ENCODE peak calls at places on chromosomes 3 and 15, in nine cellular contexts. W is transverse colon; U is tibial artery; Z is CD8-positive, alpha-beta memory T cell; R is heart left ventricle; L is left ventricle myocardium inferior; V is uterus; J is psoas muscle; I is heart right ventricle. P is an unnamed sample.

GRCh38 chr3:106392905-106393304 is 524.1 kb upstream of the CBLB start:
- DNase-seq in W (no peak), U (no peak), Z (no peak), R (no peak), L (no peak), V (no peak), J (no peak), I (no peak), P (no peak)

GRCh38 chr3:143327388-143327787 is 207.8 kb downstream of the CHST2 start:
- DNase-seq in W (no peak), U (no peak), Z (no peak), R (no peak), L (no peak), V (no peak), J (no peak), I (no peak), P (no peak)

GRCh38 chr3:47347217-47347801 is 33.5 kb upstream of the PTPN23 start:
- DNase-seq in W (peak; percentile 18), U (no peak), Z (no peak), R (no peak), L (no peak), V (no peak), J (no peak), I (no peak), P (no peak)

GRCh38 chr3:194711913-194712312 is 26.2 kb downstream of the FAM43A start:
- DNase-seq in W (no peak), U (no peak), Z (no peak), R (peak; percentile 76), L (no peak), V (peak; percentile 39), J (peak; percentile 22), I (peak; percentile 74), P (no peak)

GRCh38 chr15:98154863-98155262 is 194.4 kb downstream of the ARRDC4 start:
- DNase-seq in W (no peak), U (no peak), Z (no peak), R (no peak), L (no peak), V (no peak), J (no peak), I (no peak), P (no peak)

GRCh38 chr3:16633948-16634347 is 28.7 kb upstream of the DAZL start:
- DNase-seq in W (no peak), U (no peak), Z (no peak), R (no peak), L (no peak), V (no peak), J (no peak), I (no peak), P (no peak)

GRCh38 chr3:155079795-155080546 is at the start of gene MME:
- DNase-seq in W (peak; percentile 18), U (no peak), Z (no peak), R (peak; percentile 32), L (peak; percentile 29), V (no peak), J (peak; percentile 58), I (peak; percentile 6), P (no peak)

GRCh38 chr15:77537006-77537405 is 95.7 kb downstream of the LINGO1 start:
- DNase-seq in W (no peak), U (no peak), Z (no peak), R (no peak), L (no peak), V (no peak), J (no peak), I (no peak), P (no peak)

GRCh38 chr3:138862924-138863775 is 28.4 kb upstream of the PIK3CB start:
- DNase-seq in W (peak; percentile 74), U (no peak), Z (no peak), R (peak; percentile 43), L (no peak), V (no peak), J (no peak), I (peak; percentile 14), P (no peak)

GRCh38 chr3:107796786-107797185 is 274.0 kb downstream of the BBX start:
- DNase-seq in W (no peak), U (no peak), Z (no peak), R (no peak), L (no peak), V (no peak), J (no peak), I (no peak), P (no peak)

GRCh38 chr3:49329201-49329600 is 10.7 kb downstream of the USP4 start:
- DNase-seq in W (no peak), U (no peak), Z (no peak), R (no peak), L (no peak), V (no peak), J (no peak), I (no peak), P (no peak)

GRCh38 chr3:134646086-134646485 is 4.7 kb downstream of the KY start:
- DNase-seq in W (no peak), U (no peak), Z (no peak), R (no peak), L (no peak), V (no peak), J (no peak), I (no peak), P (peak; percentile 28)

GRCh38 chr3:134650431-134651346 is at the start of gene KY:
- DNase-seq in W (peak; percentile 15), U (no peak), Z (no peak), R (peak; percentile 70), L (peak; percentile 59), V (peak; percentile 51), J (peak; percentile 54), I (peak; percentile 48), P (peak; percentile 52)

GRCh38 chr3:134651347-134652041 is 672 bp upstream of the KY start:
- DNase-seq in W (peak; percentile 13), U (no peak), Z (no peak), R (peak; percentile 80), L (peak; percentile 58), V (peak; percentile 49), J (peak; percentile 55), I (peak; percentile 67), P (peak; percentile 58)

GRCh38 chr3:134647902-134648760 is 2.7 kb downstream of the KY start:
- DNase-seq in W (no peak), U (no peak), Z (no peak), R (no peak), L (no peak), V (no peak), J (peak; percentile 45), I (no peak), P (peak; percentile 32)

GRCh38 chr3:134649106-134649705 is 1.6 kb downstream of the KY start:
- DNase-seq in W (no peak), U (no peak), Z (no peak), R (no peak), L (no peak), V (no peak), J (no peak), I (no peak), P (no peak)
- H3K27me3 ChIP-seq in W (peaks cover 15% of the 10 kb centered on the region), U (no peaks in the 10 kb centered on the region), Z (no peaks in the 10 kb centered on the region), R (peaks cover 17% of the 10 kb centered on the region), L (peaks cover 20% of the 10 kb centered on the region), V (no peaks in the 10 kb centered on the region), J (no peaks in the 10 kb centered on the region), I (no peaks in the 10 kb centered on the region), P (no peaks in the 10 kb centered on the region)

DNA sequence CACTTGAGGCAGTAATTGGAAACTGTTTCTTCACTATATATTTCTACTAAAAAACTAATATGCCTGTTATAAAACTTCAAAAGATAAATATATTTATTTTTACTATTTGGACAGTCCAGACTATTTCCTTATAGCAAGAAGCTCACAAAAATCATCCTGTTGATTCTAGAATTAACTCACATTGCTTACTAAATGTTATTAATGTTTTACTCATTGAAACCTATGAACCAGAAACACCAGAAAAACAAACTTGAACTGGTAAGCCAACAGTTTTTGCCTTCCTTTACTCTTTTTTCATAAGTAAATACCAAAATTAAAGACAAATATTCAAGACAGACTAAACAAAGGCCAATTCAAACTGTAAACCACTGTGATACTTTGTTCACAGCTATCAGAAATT is 26.4 kb downstream of the TOMM70 start:
- DNase-seq in W (no peak), U (no peak), Z (no peak), R (no peak), L (no peak), V (no peak), J (no peak), I (no peak), P (no peak)
- H3K36me3 ChIP-seq in W (peaks cover 37% of the 10 kb centered on the region), U (peaks cover 48% of the 10 kb centered on the region), Z (peaks cover 23% of the 10 kb centered on the region), R (peaks cover 94% of the 10 kb centered on the region), L (peaks cover 90% of the 10 kb centered on the region), V (no peaks in the 10 kb centered on the region), J (peaks cover 100% of the 10 kb centered on the region), I (no peaks in the 10 kb centered on the region), P (peaks cover 56% of the 10 kb centered on the region)

DNA sequence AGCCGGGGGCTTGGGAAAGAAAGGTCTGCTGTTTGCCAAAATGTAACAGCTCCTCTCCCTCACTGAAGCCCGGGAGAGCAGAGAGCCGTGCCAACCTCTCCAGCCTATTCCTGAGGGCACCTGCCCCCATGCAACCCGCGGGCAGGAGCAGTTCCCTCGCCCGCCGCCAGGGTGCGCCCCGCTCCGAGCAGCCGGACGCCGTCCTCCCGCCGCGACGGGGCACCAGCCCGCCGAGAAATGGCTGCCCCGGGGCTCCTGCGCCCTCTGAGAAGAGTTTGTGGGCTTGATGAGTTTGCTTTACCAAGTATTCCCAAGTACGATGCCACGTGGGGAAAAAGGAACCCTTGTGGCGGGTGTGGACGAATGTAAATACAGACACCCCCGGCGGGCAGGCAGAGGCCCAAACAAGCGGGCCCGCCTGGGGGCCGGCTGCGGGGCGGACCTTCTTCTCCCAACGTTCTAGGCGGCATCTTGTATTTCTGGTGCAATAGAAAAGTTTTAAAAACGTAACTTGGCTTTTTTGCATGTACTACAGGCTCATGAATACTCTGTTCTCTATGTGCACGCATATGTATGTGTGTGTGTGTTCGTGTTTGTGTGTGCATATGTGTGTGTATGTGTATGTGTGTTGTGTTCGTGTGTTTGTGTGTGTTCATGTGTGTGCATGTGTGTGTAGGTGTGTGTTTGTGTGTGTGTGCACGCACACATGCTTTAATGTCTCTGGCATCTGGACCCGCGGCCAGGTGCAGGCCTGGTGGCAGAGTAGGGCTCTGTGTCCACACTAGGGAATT is 162.9 kb downstream of the CHSY1 start:
- DNase-seq in W (peak; percentile 80), U (peak; percentile 65), Z (peak; percentile 73), R (peak; percentile 78), L (peak; percentile 75), V (peak; percentile 55), J (peak; percentile 78), I (peak; percentile 68), P (no peak)
- H3K4me3 ChIP-seq in W (peak overlapping the region; percentile 25), U (peak overlapping the region; percentile 33), Z (no peak overlapping the region), R (peak overlapping the region; percentile 0), L (peak overlapping the region; percentile 22), V (no peak overlapping the region), J (peak overlapping the region; percentile 48), I (peak overlapping the region; percentile 7), P (no peak overlapping the region)

GRCh38 chr15:76061700-76062099 is 1.9 kb downstream of the TMEM266 start:
- DNase-seq in W (no peak), U (no peak), Z (no peak), R (no peak), L (no peak), V (no peak), J (no peak), I (no peak), P (no peak)

GRCh38 chr15:76059320-76060097 is at the start of gene TMEM266:
- DNase-seq in W (peak; percentile 15), U (peak; percentile 23), Z (no peak), R (peak; percentile 34), L (peak; percentile 39), V (no peak), J (peak; percentile 40), I (peak; percentile 7), P (no peak)

GRCh38 chr15:76062282-76062681 is 2.5 kb downstream of the TMEM266 start:
- DNase-seq in W (no peak), U (no peak), Z (no peak), R (no peak), L (no peak), V (no peak), J (no peak), I (no peak), P (no peak)

GRCh38 chr15:76058714-76059319 is 968 bp upstream of the TMEM266 start:
- DNase-seq in W (no peak), U (no peak), Z (no peak), R (no peak), L (no peak), V (no peak), J (no peak), I (no peak), P (no peak)

GRCh38 chr15:76060098-76060989 is 559 bp downstream of the TMEM266 start:
- DNase-seq in W (no peak), U (no peak), Z (no peak), R (no peak), L (no peak), V (no peak), J (no peak), I (no peak), P (no peak)
- H3K27me3 ChIP-seq in W (peaks cover 80% of the 10 kb centered on the region), U (no peaks in the 10 kb centered on the region), Z (peaks cover 23% of the 10 kb centered on the region), R (peaks cover 61% of the 10 kb centered on the region), L (peaks cover 91% of the 10 kb centered on the region), V (no peaks in the 10 kb centered on the region), J (peaks cover 13% of the 10 kb centered on the region), I (no peaks in the 10 kb centered on the region), P (peaks cover 4% of the 10 kb centered on the region)